ENCODE peak calls at places on chromosome 19, in four cellular contexts. One of them, this sample, is unnamed.

GRCh38 chr19:53870485-53870844 is 2.8 kb downstream of the MYADM start:
- DNase-seq in body of pancreas: peak; percentile 41
- DNase-seq in brain microvascular endothelial cell: no peak
- DNase-seq in foreskin fibroblast: no peak
- DNase-seq in this sample: peak; percentile 59

GRCh38 chr19:18399008-18399407 is 1.6 kb upstream of the LRRC25 start:
- DNase-seq in body of pancreas: peak; percentile 73
- DNase-seq in brain microvascular endothelial cell: no peak
- DNase-seq in foreskin fibroblast: peak; percentile 70
- DNase-seq in this sample: no peak

GRCh38 chr19:16262618-16263017 is 62.0 kb upstream of the KLF2 start:
- DNase-seq in body of pancreas: peak; percentile 92
- DNase-seq in brain microvascular endothelial cell: peak; percentile 39
- DNase-seq in foreskin fibroblast: no peak
- DNase-seq in this sample: peak; percentile 28

GRCh38 chr19:8233370-8233769 is 24.2 kb downstream of the CERS4 start:
- DNase-seq in body of pancreas: no peak
- DNase-seq in brain microvascular endothelial cell: no peak
- DNase-seq in foreskin fibroblast: no peak
- DNase-seq in this sample: no peak

GRCh38 chr19:19627716-19628498 is at the start of gene LPAR2:
- DNase-seq in body of pancreas: peak; percentile 87
- DNase-seq in brain microvascular endothelial cell: no peak
- DNase-seq in foreskin fibroblast: peak; percentile 57
- DNase-seq in this sample: peak; percentile 100

GRCh38 chr19:33767898-33768413 is 28.7 kb upstream of the KCTD15 start:
- DNase-seq in body of pancreas: peak; percentile 24
- DNase-seq in brain microvascular endothelial cell: no peak
- DNase-seq in foreskin fibroblast: peak; percentile 35
- DNase-seq in this sample: peak; percentile 92

GRCh38 chr19:2574478-2574931 is 98.6 kb downstream of the GADD45B start:
- DNase-seq in body of pancreas: no peak
- DNase-seq in brain microvascular endothelial cell: no peak
- DNase-seq in foreskin fibroblast: no peak
- DNase-seq in this sample: no peak

GRCh38 chr19:2478324-2478755 is 2.4 kb downstream of the GADD45B start:
- DNase-seq in body of pancreas: peak; percentile 87
- DNase-seq in brain microvascular endothelial cell: no peak
- DNase-seq in foreskin fibroblast: peak; percentile 81
- DNase-seq in this sample: peak; percentile 76

GRCh38 chr19:39319098-39319891 is 1.4 kb downstream of the LRFN1 start:
- DNase-seq in body of pancreas: no peak
- DNase-seq in brain microvascular endothelial cell: no peak
- DNase-seq in foreskin fibroblast: no peak
- DNase-seq in this sample: no peak

GRCh38 chr19:41844601-41845000 is at the start of gene LYPD4:
- DNase-seq in body of pancreas: no peak
- DNase-seq in brain microvascular endothelial cell: no peak
- DNase-seq in foreskin fibroblast: no peak
- DNase-seq in this sample: peak; percentile 79
- H3K4me3 ChIP-seq in body of pancreas: no peak within 1 kb of the TSS
- H3K4me3 ChIP-seq in brain microvascular endothelial cell: no peak within 1 kb of the TSS
- H3K4me3 ChIP-seq in foreskin fibroblast: no peak within 1 kb of the TSS
- H3K4me3 ChIP-seq in this sample: no peak within 1 kb of the TSS

DNA sequence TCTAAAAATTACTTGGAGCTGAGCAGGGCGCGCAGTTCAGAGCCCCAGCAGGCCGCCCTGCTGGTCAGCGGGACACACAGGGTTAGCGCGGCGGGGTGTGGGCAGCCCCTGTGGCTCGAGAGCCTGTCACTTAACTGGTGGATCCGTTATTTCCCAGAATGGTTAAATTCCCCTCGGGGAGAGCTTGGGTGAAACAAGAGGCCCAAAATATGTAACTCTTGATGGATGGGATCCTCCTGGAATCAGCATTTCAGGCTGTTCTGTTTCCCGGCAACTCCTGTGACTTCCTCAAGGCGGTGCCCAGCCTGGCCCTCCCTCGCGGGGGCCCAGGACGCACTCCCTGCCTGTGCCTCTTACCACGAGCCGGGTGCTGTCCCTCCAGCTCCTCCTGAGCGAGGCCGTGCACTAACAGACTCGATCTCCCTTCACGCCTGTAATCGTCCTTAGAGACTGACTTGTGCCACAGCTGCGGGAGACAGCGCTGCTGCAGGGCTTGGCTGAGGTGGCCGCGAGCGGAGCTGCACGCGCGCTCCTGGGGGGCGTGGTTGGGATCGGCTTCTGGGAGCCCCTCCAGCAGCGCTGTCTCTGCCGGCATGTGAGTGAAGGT is 9.7 kb downstream of the PTBP1 start:
- DNase-seq in body of pancreas: peak; percentile 21
- DNase-seq in brain microvascular endothelial cell: no peak
- DNase-seq in foreskin fibroblast: no peak
- DNase-seq in this sample: peak; percentile 77
- H3K4me3 ChIP-seq in body of pancreas: no peak overlapping the region
- H3K4me3 ChIP-seq in brain microvascular endothelial cell: no peak overlapping the region
- H3K4me3 ChIP-seq in foreskin fibroblast: no peak overlapping the region
- H3K4me3 ChIP-seq in this sample: no peak overlapping the region

GRCh38 chr19:44649578-44650145 is 6.0 kb downstream of the PVR start:
- DNase-seq in body of pancreas: peak; percentile 27
- DNase-seq in brain microvascular endothelial cell: no peak
- DNase-seq in foreskin fibroblast: no peak
- DNase-seq in this sample: no peak

GRCh38 chr19:44645407-44646048 is 1.8 kb downstream of the PVR start:
- DNase-seq in body of pancreas: no peak
- DNase-seq in brain microvascular endothelial cell: no peak
- DNase-seq in foreskin fibroblast: no peak
- DNase-seq in this sample: no peak

GRCh38 chr19:44646049-44646416 is 2.3 kb downstream of the PVR start:
- DNase-seq in body of pancreas: no peak
- DNase-seq in brain microvascular endothelial cell: no peak
- DNase-seq in foreskin fibroblast: no peak
- DNase-seq in this sample: no peak

GRCh38 chr19:44648536-44649370 is 5.0 kb downstream of the PVR start:
- DNase-seq in body of pancreas: no peak
- DNase-seq in brain microvascular endothelial cell: peak; percentile 48
- DNase-seq in foreskin fibroblast: peak; percentile 36
- DNase-seq in this sample: no peak

DNA sequence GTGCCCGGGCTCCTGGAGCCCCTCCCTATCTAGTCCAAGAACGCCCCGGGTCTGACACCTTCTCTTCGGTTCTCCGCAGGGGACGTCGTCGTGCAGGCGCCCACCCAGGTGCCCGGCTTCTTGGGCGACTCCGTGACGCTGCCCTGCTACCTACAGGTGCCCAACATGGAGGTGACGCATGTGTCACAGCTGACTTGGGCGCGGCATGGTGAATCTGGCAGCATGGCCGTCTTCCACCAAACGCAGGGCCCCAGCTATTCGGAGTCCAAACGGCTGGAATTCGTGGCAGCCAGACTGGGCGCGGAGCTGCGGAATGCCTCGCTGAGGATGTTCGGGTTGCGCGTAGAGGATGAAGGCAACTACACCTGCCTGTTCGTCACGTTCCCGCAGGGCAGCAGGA is 3.4 kb downstream of the PVR start:
- DNase-seq in body of pancreas: no peak
- DNase-seq in brain microvascular endothelial cell: no peak
- DNase-seq in foreskin fibroblast: no peak
- DNase-seq in this sample: no peak
- H3K4me3 ChIP-seq in body of pancreas: no peak overlapping the region
- H3K4me3 ChIP-seq in brain microvascular endothelial cell: no peak overlapping the region
- H3K4me3 ChIP-seq in foreskin fibroblast: no peak overlapping the region
- H3K4me3 ChIP-seq in this sample: no peak overlapping the region

GRCh38 chr19:12985049-12985776 is 10.1 kb upstream of the NFIX start:
- DNase-seq in body of pancreas: peak; percentile 73
- DNase-seq in brain microvascular endothelial cell: peak; percentile 73
- DNase-seq in foreskin fibroblast: peak; percentile 78
- DNase-seq in this sample: peak; percentile 50

GRCh38 chr19:12987190-12987589 is 8.1 kb upstream of the NFIX start:
- DNase-seq in body of pancreas: no peak
- DNase-seq in brain microvascular endothelial cell: no peak
- DNase-seq in foreskin fibroblast: no peak
- DNase-seq in this sample: no peak

GRCh38 chr19:12984683-12985048 is 10.6 kb upstream of the NFIX start:
- DNase-seq in body of pancreas: no peak
- DNase-seq in brain microvascular endothelial cell: no peak
- DNase-seq in foreskin fibroblast: no peak
- DNase-seq in this sample: peak; percentile 59

GRCh38 chr19:12987781-12988180 is 7.5 kb upstream of the NFIX start:
- DNase-seq in body of pancreas: no peak
- DNase-seq in brain microvascular endothelial cell: no peak
- DNase-seq in foreskin fibroblast: no peak
- DNase-seq in this sample: no peak

DNA sequence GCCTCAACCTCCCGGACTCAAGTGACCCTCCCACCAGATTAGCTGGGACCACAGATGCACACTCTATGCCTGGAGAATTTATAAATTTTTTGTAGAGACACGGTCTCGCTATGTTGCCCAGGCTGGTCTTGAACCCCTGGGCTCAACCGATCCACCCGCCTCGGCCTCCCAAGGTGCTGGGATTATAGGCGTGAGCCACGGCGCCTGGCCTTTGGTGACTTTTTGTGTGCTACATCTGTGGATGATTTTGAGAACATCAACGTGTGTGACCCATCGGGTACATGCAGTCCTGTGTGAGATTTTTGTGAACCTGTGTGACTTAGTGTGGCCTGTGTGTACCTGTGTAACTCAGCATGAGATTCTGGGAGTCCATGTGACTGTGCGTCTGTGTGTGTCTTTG is 8.5 kb upstream of the NFIX start:
- DNase-seq in body of pancreas: no peak
- DNase-seq in brain microvascular endothelial cell: no peak
- DNase-seq in foreskin fibroblast: no peak
- DNase-seq in this sample: no peak
- H3K4me3 ChIP-seq in body of pancreas: no peak overlapping the region
- H3K4me3 ChIP-seq in brain microvascular endothelial cell: no peak overlapping the region
- H3K4me3 ChIP-seq in foreskin fibroblast: no peak overlapping the region
- H3K4me3 ChIP-seq in this sample: no peak overlapping the region

GRCh38 chr19:34838248-34838647 is 65.2 kb upstream of the ZNF599 start:
- DNase-seq in body of pancreas: no peak
- DNase-seq in brain microvascular endothelial cell: no peak
- DNase-seq in foreskin fibroblast: peak; percentile 2
- DNase-seq in this sample: peak; percentile 58
- H3K4me3 ChIP-seq in body of pancreas: no peak overlapping the region
- H3K4me3 ChIP-seq in brain microvascular endothelial cell: no peak overlapping the region
- H3K4me3 ChIP-seq in foreskin fibroblast: no peak overlapping the region
- H3K4me3 ChIP-seq in this sample: peak overlapping the region; percentile 39

GRCh38 chr19:40813182-40813581 is 14.2 kb downstream of the EGLN2 start:
- DNase-seq in body of pancreas: no peak
- DNase-seq in brain microvascular endothelial cell: no peak
- DNase-seq in foreskin fibroblast: no peak
- DNase-seq in this sample: no peak

GRCh38 chr19:40810160-40810559 is 11.2 kb downstream of the EGLN2 start:
- DNase-seq in body of pancreas: no peak
- DNase-seq in brain microvascular endothelial cell: no peak
- DNase-seq in foreskin fibroblast: peak; percentile 63
- DNase-seq in this sample: no peak

GRCh38 chr19:40809358-40810086 is 10.5 kb downstream of the EGLN2 start:
- DNase-seq in body of pancreas: no peak
- DNase-seq in brain microvascular endothelial cell: no peak
- DNase-seq in foreskin fibroblast: no peak
- DNase-seq in this sample: no peak

GRCh38 chr19:40808497-40808896 is 9.5 kb downstream of the EGLN2 start:
- DNase-seq in body of pancreas: no peak
- DNase-seq in brain microvascular endothelial cell: no peak
- DNase-seq in foreskin fibroblast: no peak
- DNase-seq in this sample: no peak

GRCh38 chr19:40811478-40812341 is 12.7 kb downstream of the EGLN2 start:
- DNase-seq in body of pancreas: no peak
- DNase-seq in brain microvascular endothelial cell: no peak
- DNase-seq in foreskin fibroblast: peak; percentile 33
- DNase-seq in this sample: peak; percentile 75
- H3K4me3 ChIP-seq in body of pancreas: no peak overlapping the region
- H3K4me3 ChIP-seq in brain microvascular endothelial cell: peak overlapping the region; percentile 24
- H3K4me3 ChIP-seq in foreskin fibroblast: peak overlapping the region; percentile 13
- H3K4me3 ChIP-seq in this sample: peak overlapping the region; percentile 52

DNA sequence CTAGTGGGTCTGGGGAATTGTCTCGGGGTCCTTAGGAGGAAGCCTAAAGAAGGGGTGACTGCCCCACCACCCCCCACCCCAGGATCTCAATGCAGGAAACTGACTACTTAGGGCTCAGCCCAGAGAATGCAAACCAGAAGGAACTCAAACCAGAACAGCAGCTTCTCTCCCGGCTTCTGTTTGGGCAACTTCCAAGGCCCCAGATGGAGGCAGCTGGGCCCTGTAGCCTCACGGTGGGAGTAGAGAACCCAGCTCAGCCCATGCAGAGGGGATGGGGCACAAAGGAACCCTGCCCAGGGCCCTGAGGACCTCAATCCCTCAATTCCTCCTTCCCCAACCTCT is 2.3 kb downstream of the ADGRE5 start:
- DNase-seq in body of pancreas: no peak
- DNase-seq in brain microvascular endothelial cell: no peak
- DNase-seq in foreskin fibroblast: peak; percentile 58
- DNase-seq in this sample: peak; percentile 27
- H3K4me3 ChIP-seq in body of pancreas: no peak overlapping the region
- H3K4me3 ChIP-seq in brain microvascular endothelial cell: no peak overlapping the region
- H3K4me3 ChIP-seq in foreskin fibroblast: peak overlapping the region; percentile 31
- H3K4me3 ChIP-seq in this sample: no peak overlapping the region

This sample was measured in H7.